ENCODE peak calls at places on chromosomes 1 and 21, in ten cellular contexts. One of them, this sample, is unnamed.

GRCh38 chr1:162690672-162691434 is 58.6 kb downstream of the DDR2 start:
- DNase-seq in T-cell: no peak
- DNase-seq in hippocampal formation: no peak
- DNase-seq in HTR-8/SVneo: peak; percentile 54
- DNase-seq in stimulated activated CD4-positive, alpha-beta T cell treated with anti-CD3 and anti-CD28 coated beads, Interleukin-4, amount 100 ng/mL, for 1 hour: no peak
- DNase-seq in endothelial cell: peak; percentile 51
- DNase-seq in GM12892: no peak
- DNase-seq in epithelial cell of esophagus: peak; percentile 97
- DNase-seq in posterior cingulate gyrus: no peak
- DNase-seq in AML-193: no peak
- DNase-seq in this sample: no peak

GRCh38 chr1:39896909-39897685 is 4.6 kb downstream of the MYCL start:
- DNase-seq in stimulated activated CD4-positive, alpha-beta T cell treated with anti-CD3 and anti-CD28 coated beads, Interleukin-4, amount 100 ng/mL, for 1 hour: no peak
- DNase-seq in posterior cingulate gyrus: no peak
- DNase-seq in AML-193: no peak
- DNase-seq in endothelial cell: no peak
- DNase-seq in T-cell: no peak
- DNase-seq in hippocampal formation: no peak
- DNase-seq in HTR-8/SVneo: no peak
- DNase-seq in epithelial cell of esophagus: no peak
- DNase-seq in GM12892: no peak
- DNase-seq in this sample: no peak

GRCh38 chr1:190168893-190169292 is 308.8 kb downstream of the BRINP3 start:
- DNase-seq in GM12892: no peak
- DNase-seq in posterior cingulate gyrus: no peak
- DNase-seq in endothelial cell: no peak
- DNase-seq in AML-193: no peak
- DNase-seq in stimulated activated CD4-positive, alpha-beta T cell treated with anti-CD3 and anti-CD28 coated beads, Interleukin-4, amount 100 ng/mL, for 1 hour: no peak
- DNase-seq in hippocampal formation: no peak
- DNase-seq in T-cell: no peak
- DNase-seq in epithelial cell of esophagus: peak; percentile 16
- DNase-seq in HTR-8/SVneo: no peak
- DNase-seq in this sample: no peak

GRCh38 chr1:160096491-160097116 is 1.8 kb downstream of the IGSF8 start:
- DNase-seq in AML-193: peak; percentile 47
- DNase-seq in epithelial cell of esophagus: peak; percentile 97
- DNase-seq in posterior cingulate gyrus: no peak
- DNase-seq in HTR-8/SVneo: no peak
- DNase-seq in T-cell: no peak
- DNase-seq in hippocampal formation: no peak
- DNase-seq in endothelial cell: no peak
- DNase-seq in stimulated activated CD4-positive, alpha-beta T cell treated with anti-CD3 and anti-CD28 coated beads, Interleukin-4, amount 100 ng/mL, for 1 hour: no peak
- DNase-seq in GM12892: no peak
- DNase-seq in this sample: peak; percentile 20

GRCh38 chr1:53600486-53600885 is 138.5 kb downstream of the GLIS1 start:
- DNase-seq in HTR-8/SVneo: no peak
- DNase-seq in hippocampal formation: no peak
- DNase-seq in AML-193: no peak
- DNase-seq in posterior cingulate gyrus: no peak
- DNase-seq in T-cell: peak; percentile 38
- DNase-seq in GM12892: no peak
- DNase-seq in endothelial cell: no peak
- DNase-seq in epithelial cell of esophagus: no peak
- DNase-seq in stimulated activated CD4-positive, alpha-beta T cell treated with anti-CD3 and anti-CD28 coated beads, Interleukin-4, amount 100 ng/mL, for 1 hour: no peak
- DNase-seq in this sample: peak; percentile 77

GRCh38 chr1:228122921-228123441 is 13.9 kb upstream of the MRPL55 start:
- DNase-seq in T-cell: no peak
- DNase-seq in epithelial cell of esophagus: no peak
- DNase-seq in HTR-8/SVneo: no peak
- DNase-seq in endothelial cell: no peak
- DNase-seq in AML-193: no peak
- DNase-seq in GM12892: no peak
- DNase-seq in posterior cingulate gyrus: no peak
- DNase-seq in stimulated activated CD4-positive, alpha-beta T cell treated with anti-CD3 and anti-CD28 coated beads, Interleukin-4, amount 100 ng/mL, for 1 hour: no peak
- DNase-seq in hippocampal formation: no peak
- DNase-seq in this sample: no peak

GRCh38 chr21:41659791-41660560 is 106.9 kb downstream of the RIPK4 start:
- DNase-seq in T-cell: no peak
- DNase-seq in stimulated activated CD4-positive, alpha-beta T cell treated with anti-CD3 and anti-CD28 coated beads, Interleukin-4, amount 100 ng/mL, for 1 hour: no peak
- DNase-seq in endothelial cell: no peak
- DNase-seq in epithelial cell of esophagus: no peak
- DNase-seq in hippocampal formation: no peak
- DNase-seq in GM12892: no peak
- DNase-seq in AML-193: no peak
- DNase-seq in posterior cingulate gyrus: peak; percentile 76
- DNase-seq in HTR-8/SVneo: no peak
- DNase-seq in this sample: no peak

GRCh38 chr1:207500306-207500705 is 4.3 kb downstream of the CR1 start:
- DNase-seq in endothelial cell: no peak
- DNase-seq in hippocampal formation: no peak
- DNase-seq in stimulated activated CD4-positive, alpha-beta T cell treated with anti-CD3 and anti-CD28 coated beads, Interleukin-4, amount 100 ng/mL, for 1 hour: no peak
- DNase-seq in AML-193: no peak
- DNase-seq in epithelial cell of esophagus: peak; percentile 23
- DNase-seq in HTR-8/SVneo: no peak
- DNase-seq in T-cell: no peak
- DNase-seq in posterior cingulate gyrus: no peak
- DNase-seq in GM12892: no peak
- DNase-seq in this sample: no peak

GRCh38 chr1:228794173-228794572 is 58.9 kb downstream of the RHOU start:
- DNase-seq in epithelial cell of esophagus: no peak
- DNase-seq in posterior cingulate gyrus: no peak
- DNase-seq in GM12892: no peak
- DNase-seq in AML-193: no peak
- DNase-seq in endothelial cell: no peak
- DNase-seq in HTR-8/SVneo: no peak
- DNase-seq in stimulated activated CD4-positive, alpha-beta T cell treated with anti-CD3 and anti-CD28 coated beads, Interleukin-4, amount 100 ng/mL, for 1 hour: peak; percentile 11
- DNase-seq in hippocampal formation: no peak
- DNase-seq in T-cell: no peak
- DNase-seq in this sample: peak; percentile 46

GRCh38 chr1:36385410-36386261 is at the start of gene STK40:
- DNase-seq in T-cell: peak; percentile 97
- DNase-seq in posterior cingulate gyrus: peak; percentile 99
- DNase-seq in GM12892: peak; percentile 89
- DNase-seq in epithelial cell of esophagus: peak; percentile 99
- DNase-seq in endothelial cell: peak; percentile 98
- DNase-seq in hippocampal formation: peak; percentile 99
- DNase-seq in AML-193: peak; percentile 97
- DNase-seq in stimulated activated CD4-positive, alpha-beta T cell treated with anti-CD3 and anti-CD28 coated beads, Interleukin-4, amount 100 ng/mL, for 1 hour: peak; percentile 97
- DNase-seq in HTR-8/SVneo: peak; percentile 82
- DNase-seq in this sample: peak; percentile 97

GRCh38 chr1:211643324-211644212 is 31.9 kb downstream of the NEK2 start:
- DNase-seq in GM12892: no peak
- DNase-seq in AML-193: no peak
- DNase-seq in T-cell: peak; percentile 22
- DNase-seq in posterior cingulate gyrus: peak; percentile 84
- DNase-seq in stimulated activated CD4-positive, alpha-beta T cell treated with anti-CD3 and anti-CD28 coated beads, Interleukin-4, amount 100 ng/mL, for 1 hour: peak; percentile 14
- DNase-seq in endothelial cell: peak; percentile 22
- DNase-seq in epithelial cell of esophagus: peak; percentile 68
- DNase-seq in HTR-8/SVneo: no peak
- DNase-seq in hippocampal formation: no peak
- DNase-seq in this sample: no peak

GRCh38 chr1:240666548-240667198 is 54.7 kb upstream of the GREM2 start:
- DNase-seq in hippocampal formation: no peak
- DNase-seq in AML-193: no peak
- DNase-seq in GM12892: no peak
- DNase-seq in T-cell: no peak
- DNase-seq in posterior cingulate gyrus: no peak
- DNase-seq in epithelial cell of esophagus: no peak
- DNase-seq in HTR-8/SVneo: no peak
- DNase-seq in stimulated activated CD4-positive, alpha-beta T cell treated with anti-CD3 and anti-CD28 coated beads, Interleukin-4, amount 100 ng/mL, for 1 hour: no peak
- DNase-seq in endothelial cell: no peak
- DNase-seq in this sample: no peak

GRCh38 chr1:67053535-67053784 is 488 bp downstream of the SLC35D1 start:
- DNase-seq in hippocampal formation: no peak
- DNase-seq in epithelial cell of esophagus: no peak
- DNase-seq in T-cell: no peak
- DNase-seq in posterior cingulate gyrus: peak; percentile 86
- DNase-seq in HTR-8/SVneo: peak; percentile 8
- DNase-seq in AML-193: no peak
- DNase-seq in GM12892: no peak
- DNase-seq in endothelial cell: peak; percentile 69
- DNase-seq in stimulated activated CD4-positive, alpha-beta T cell treated with anti-CD3 and anti-CD28 coated beads, Interleukin-4, amount 100 ng/mL, for 1 hour: no peak
- DNase-seq in this sample: peak; percentile 41

GRCh38 chr1:94998748-94999147 is 71.8 kb upstream of the CNN3 start:
- DNase-seq in HTR-8/SVneo: no peak
- DNase-seq in T-cell: no peak
- DNase-seq in stimulated activated CD4-positive, alpha-beta T cell treated with anti-CD3 and anti-CD28 coated beads, Interleukin-4, amount 100 ng/mL, for 1 hour: no peak
- DNase-seq in hippocampal formation: no peak
- DNase-seq in AML-193: no peak
- DNase-seq in posterior cingulate gyrus: no peak
- DNase-seq in endothelial cell: no peak
- DNase-seq in GM12892: no peak
- DNase-seq in epithelial cell of esophagus: no peak
- DNase-seq in this sample: no peak

GRCh38 chr1:165943198-165943597 is 115.8 kb downstream of the UCK2 start:
- DNase-seq in epithelial cell of esophagus: peak; percentile 51
- DNase-seq in stimulated activated CD4-positive, alpha-beta T cell treated with anti-CD3 and anti-CD28 coated beads, Interleukin-4, amount 100 ng/mL, for 1 hour: no peak
- DNase-seq in hippocampal formation: no peak
- DNase-seq in GM12892: no peak
- DNase-seq in AML-193: no peak
- DNase-seq in HTR-8/SVneo: no peak
- DNase-seq in endothelial cell: no peak
- DNase-seq in T-cell: no peak
- DNase-seq in posterior cingulate gyrus: no peak
- DNase-seq in this sample: no peak

GRCh38 chr1:11151854-11152612 is 37.1 kb upstream of the ANGPTL7 start:
- DNase-seq in endothelial cell: no peak
- DNase-seq in stimulated activated CD4-positive, alpha-beta T cell treated with anti-CD3 and anti-CD28 coated beads, Interleukin-4, amount 100 ng/mL, for 1 hour: no peak
- DNase-seq in T-cell: no peak
- DNase-seq in AML-193: no peak
- DNase-seq in epithelial cell of esophagus: no peak
- DNase-seq in HTR-8/SVneo: no peak
- DNase-seq in hippocampal formation: no peak
- DNase-seq in GM12892: no peak
- DNase-seq in posterior cingulate gyrus: no peak
- DNase-seq in this sample: no peak

GRCh38 chr1:92516574-92516973 is 29.8 kb upstream of the GFI1 start:
- DNase-seq in hippocampal formation: no peak
- DNase-seq in epithelial cell of esophagus: no peak
- DNase-seq in AML-193: no peak
- DNase-seq in T-cell: no peak
- DNase-seq in HTR-8/SVneo: no peak
- DNase-seq in endothelial cell: no peak
- DNase-seq in posterior cingulate gyrus: no peak
- DNase-seq in stimulated activated CD4-positive, alpha-beta T cell treated with anti-CD3 and anti-CD28 coated beads, Interleukin-4, amount 100 ng/mL, for 1 hour: no peak
- DNase-seq in GM12892: no peak
- DNase-seq in this sample: no peak

GRCh38 chr1:195948123-195948895 is 659.9 kb downstream of the KCNT2 start:
- DNase-seq in GM12892: no peak
- DNase-seq in HTR-8/SVneo: no peak
- DNase-seq in epithelial cell of esophagus: no peak
- DNase-seq in endothelial cell: no peak
- DNase-seq in posterior cingulate gyrus: peak; percentile 70
- DNase-seq in hippocampal formation: no peak
- DNase-seq in AML-193: no peak
- DNase-seq in T-cell: no peak
- DNase-seq in stimulated activated CD4-positive, alpha-beta T cell treated with anti-CD3 and anti-CD28 coated beads, Interleukin-4, amount 100 ng/mL, for 1 hour: no peak
- DNase-seq in this sample: no peak

This sample was measured in NK-92 treated with Interleukin-12 subunit alpha and Interleukin-12 subunit beta, amount 100 ng/mL, for 24 hours.